ENCODE peak calls at places on chromosomes 6 and 20, in six cellular contexts. O is HepG2, E is K562, B is A549, U is upper lobe of left lung, J is GM12878. N is an unnamed sample.

GRCh38 chr6:120354452-120355098 is 979.7 kb downstream of the TBC1D32 start:
- ATAC-seq in O (no peak), E (no peak), B (no peak), U (no peak), J (peak; percentile 61), N (no peak)

GRCh38 chr20:31704225-31705119 is 18.2 kb downstream of the BCL2L1 start:
- ATAC-seq in O (peak; percentile 88), E (no peak), B (peak; percentile 88), U (peak; percentile 63), J (no peak), N (peak; percentile 44)

GRCh38 chr20:50308513-50309279 is 118.1 kb downstream of the CEBPB start:
- ATAC-seq in O (peak; percentile 15), E (peak; percentile 83), B (peak; percentile 85), U (peak; percentile 85), J (no peak), N (peak; percentile 79)

GRCh38 chr6:125123468-125124249 is 29.9 kb upstream of the TPD52L1 start:
- ATAC-seq in O (peak; percentile 52), E (no peak), B (no peak), U (no peak), J (no peak), N (no peak)

GRCh38 chr20:34495928-34496327 is 20.3 kb upstream of the DYNLRB1 start:
- ATAC-seq in O (no peak), E (no peak), B (no peak), U (no peak), J (no peak), N (no peak)

GRCh38 chr20:5513975-5514516 is 197.3 kb upstream of the PROKR2 start:
- ATAC-seq in O (peak; percentile 93), E (no peak), B (peak; percentile 95), U (no peak), J (no peak), N (no peak)

GRCh38 chr20:4949833-4950178 is 51.5 kb downstream of the SLC23A2 start:
- ATAC-seq in O (peak; percentile 75), E (peak; percentile 41), B (peak; percentile 86), U (peak; percentile 83), J (peak; percentile 82), N (peak; percentile 65)

GRCh38 chr6:147586044-147586443 is 77.6 kb downstream of the SAMD5 start:
- ATAC-seq in O (no peak), E (no peak), B (no peak), U (peak; percentile 48), J (no peak), N (no peak)

GRCh38 chr6:159691133-159691962 is 1.7 kb downstream of the SOD2 start:
- ATAC-seq in O (no peak), E (no peak), B (peak; percentile 8), U (peak; percentile 47), J (peak; percentile 6), N (peak; percentile 11)

GRCh38 chr6:33993091-33993490 is 152.8 kb downstream of the GRM4 start:
- ATAC-seq in O (no peak), E (no peak), B (no peak), U (no peak), J (no peak), N (no peak)

GRCh38 chr6:134436281-134436815 is 118.4 kb upstream of the SGK1 start:
- ATAC-seq in O (peak; percentile 75), E (peak; percentile 98), B (peak; percentile 99), U (peak; percentile 98), J (peak; percentile 95), N (peak; percentile 81)

GRCh38 chr6:164086326-164086887 is 671.9 kb downstream of the QKI start:
- ATAC-seq in O (no peak), E (no peak), B (no peak), U (no peak), J (no peak), N (no peak)

GRCh38 chr20:48630342-48631075 is 197.3 kb downstream of the PREX1 start:
- ATAC-seq in O (peak; percentile 49), E (peak; percentile 70), B (peak; percentile 30), U (no peak), J (no peak), N (no peak)

GRCh38 chr6:133369755-133370154 is 128.6 kb downstream of the EYA4 start:
- ATAC-seq in O (no peak), E (no peak), B (no peak), U (no peak), J (no peak), N (no peak)

GRCh38 chr6:117531758-117532276 is 49.3 kb downstream of the DCBLD1 start:
- ATAC-seq in O (no peak), E (peak; percentile 72), B (no peak), U (no peak), J (no peak), N (no peak)

GRCh38 chr6:24680582-24680981 is 13.7 kb downstream of the ACOT13 start:
- ATAC-seq in O (no peak), E (no peak), B (no peak), U (no peak), J (no peak), N (no peak)

GRCh38 chr20:38304845-38305447 is 990 bp downstream of the BPI start:
- ATAC-seq in O (peak; percentile 83), E (peak; percentile 90), B (peak; percentile 85), U (peak; percentile 51), J (peak; percentile 74), N (no peak)

DNA sequence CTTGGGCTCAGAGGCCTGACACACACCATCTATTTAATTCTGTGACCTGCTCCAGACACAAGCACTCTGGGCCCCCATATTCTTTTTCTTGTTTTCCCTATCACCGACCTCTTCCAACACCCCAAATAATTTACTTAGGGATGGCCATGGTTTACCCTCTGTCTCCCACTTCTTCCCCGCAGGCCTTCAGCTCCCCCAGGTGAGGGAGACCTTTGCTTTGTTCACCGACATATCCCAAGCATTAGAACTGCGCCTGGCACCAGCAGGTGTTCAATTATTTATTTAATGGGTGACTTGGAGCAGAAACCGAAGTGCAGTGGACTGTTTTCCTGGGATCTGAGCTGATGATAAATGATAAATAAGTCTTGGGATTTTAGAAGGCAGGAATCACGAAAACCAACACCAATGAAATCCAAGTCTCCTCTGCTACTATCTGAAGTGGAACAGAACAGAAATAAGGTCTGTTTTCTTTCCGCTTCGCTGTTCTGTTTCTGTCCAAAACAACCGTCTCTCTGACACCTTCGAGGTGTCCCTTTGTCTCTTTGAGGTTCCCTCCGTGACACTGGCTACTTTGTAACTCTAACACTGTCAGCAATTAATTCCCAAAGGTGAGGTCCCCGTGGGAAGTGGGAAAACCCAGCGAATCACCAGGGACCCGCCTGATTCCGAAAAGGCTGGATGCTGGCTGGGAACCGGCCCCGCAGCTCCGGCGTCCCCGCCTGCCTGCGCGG is 1.1 kb upstream of the RIN2 start:
- ATAC-seq in O (no peak), E (no peak), B (no peak), U (no peak), J (no peak), N (no peak)
- TF ChIP-seq EP300 in O (no peak), E (no peak), B (no peak), U (no peak), J (no peak), N (no peak)

GRCh38 chr6:43276180-43277082 is 21.6 kb upstream of the SLC22A7 start:
- ATAC-seq in O (peak; percentile 11), E (no peak), B (no peak), U (no peak), J (peak; percentile 48), N (no peak)

GRCh38 chr6:43277643-43278523 is 20.2 kb upstream of the SLC22A7 start:
- ATAC-seq in O (peak; percentile 47), E (no peak), B (peak; percentile 72), U (no peak), J (no peak), N (no peak)

GRCh38 chr6:43277083-43277642 is 20.9 kb upstream of the SLC22A7 start:
- ATAC-seq in O (peak; percentile 26), E (no peak), B (no peak), U (no peak), J (no peak), N (no peak)

GRCh38 chr6:43280234-43280633 is 17.8 kb upstream of the SLC22A7 start:
- ATAC-seq in O (no peak), E (no peak), B (no peak), U (no peak), J (no peak), N (no peak)

GRCh38 chr6:43278524-43279078 is 19.5 kb upstream of the SLC22A7 start:
- ATAC-seq in O (peak; percentile 8), E (no peak), B (peak; percentile 76), U (no peak), J (no peak), N (no peak)
- TF ChIP-seq EP300 in O (peak; percentile 68), E (no peak), B (no peak), U (no peak), J (no peak), N (no peak)

GRCh38 chr20:44715495-44716308 is 533 bp downstream of the CCN5 start:
- ATAC-seq in O (no peak), E (no peak), B (no peak), U (no peak), J (no peak), N (no peak)

GRCh38 chr20:44717986-44718385 is 2.8 kb downstream of the CCN5 start:
- ATAC-seq in O (peak; percentile 70), E (peak; percentile 90), B (peak; percentile 40), U (no peak), J (no peak), N (no peak)

GRCh38 chr20:44714102-44714700 is 968 bp upstream of the CCN5 start:
- ATAC-seq in O (peak; percentile 6), E (no peak), B (peak; percentile 39), U (no peak), J (no peak), N (peak; percentile 75)

GRCh38 chr20:44716309-44717106 is 1.3 kb downstream of the CCN5 start:
- ATAC-seq in O (no peak), E (no peak), B (no peak), U (no peak), J (no peak), N (no peak)

GRCh38 chr20:44714701-44715494 is at the start of gene CCN5:
- ATAC-seq in O (peak; percentile 78), E (peak; percentile 75), B (peak; percentile 82), U (peak; percentile 91), J (no peak), N (peak; percentile 84)
- TF ChIP-seq EP300 in O (no peak), E (no peak), B (peak; percentile 8), U (no peak), J (no peak), N (no peak)

GRCh38 chr6:139659196-139659595 is 284.7 kb upstream of the CITED2 start:
- ATAC-seq in O (no peak), E (no peak), B (no peak), U (no peak), J (no peak), N (no peak)

GRCh38 chr6:139659711-139660110 is 285.3 kb upstream of the CITED2 start:
- ATAC-seq in O (no peak), E (peak; percentile 27), B (no peak), U (no peak), J (no peak), N (no peak)

GRCh38 chr6:139654888-139655782 is 280.7 kb upstream of the CITED2 start:
- ATAC-seq in O (peak; percentile 87), E (no peak), B (no peak), U (no peak), J (no peak), N (no peak)

GRCh38 chr6:139655783-139656705 is 281.6 kb upstream of the CITED2 start:
- ATAC-seq in O (peak; percentile 27), E (peak; percentile 81), B (peak; percentile 92), U (no peak), J (no peak), N (no peak)

DNA sequence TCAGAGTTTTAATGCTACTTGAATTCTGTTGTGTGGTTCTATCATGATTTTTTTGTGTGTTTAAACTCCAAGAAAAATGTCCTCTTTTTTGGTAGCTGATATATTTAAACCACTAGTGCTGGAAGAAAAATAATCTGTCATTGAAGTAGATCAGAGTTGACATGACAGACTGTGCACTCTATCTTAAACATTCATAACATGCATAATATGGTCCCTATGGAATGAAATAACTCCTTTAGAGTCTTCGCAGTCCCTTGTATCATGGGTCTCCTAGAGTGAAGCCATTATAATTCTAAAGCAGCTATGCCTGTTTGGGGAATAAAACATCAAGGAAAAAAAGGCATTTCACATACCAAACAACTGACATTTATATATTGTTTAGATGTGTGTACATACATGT is 282.7 kb upstream of the CITED2 start:
- ATAC-seq in O (no peak), E (no peak), B (no peak), U (no peak), J (no peak), N (no peak)
- TF ChIP-seq EP300 in O (no peak), E (no peak), B (no peak), U (no peak), J (no peak), N (no peak)